ENCODE peak calls at places on chromosomes 16 and 17, in eight cellular contexts. T is SW 1271; S is NCI-H1930; N is HCEC 1CT; J is upper lobe of left lung; C is NCI-H460; W is NCI-H1092 treated with DMSO at 0.1 percent for 48 hours; U is naive thymus-derived CD8-positive, alpha-beta T cell. M is an unnamed sample.

GRCh38 chr17:74803971-74804370 is 27.8 kb upstream of the NAT9 start:
- DNase-seq in T (no peak), S (no peak), N (no peak), J (no peak), C (no peak), W (no peak), U (no peak), M (peak; percentile 65)

GRCh38 chr17:72458301-72458700 is 337.5 kb downstream of the SOX9 start:
- DNase-seq in T (no peak), S (no peak), N (no peak), J (no peak), C (no peak), W (no peak), U (no peak), M (no peak)

GRCh38 chr16:67770371-67770991 is 35.9 kb downstream of the RANBP10 start:
- DNase-seq in T (no peak), S (no peak), N (peak; percentile 53), J (no peak), C (no peak), W (no peak), U (no peak), M (no peak)

GRCh38 chr17:66351053-66351452 is 48.6 kb downstream of the PRKCA start:
- DNase-seq in T (no peak), S (no peak), N (no peak), J (no peak), C (no peak), W (no peak), U (no peak), M (no peak)

GRCh38 chr16:75456971-75457370 is 7.5 kb downstream of the TMEM170A start:
- DNase-seq in T (no peak), S (no peak), N (no peak), J (no peak), C (no peak), W (no peak), U (no peak), M (no peak)

GRCh38 chr17:46170609-46171432 is 22.4 kb downstream of the KANSL1 start:
- DNase-seq in T (no peak), S (no peak), N (no peak), J (no peak), C (no peak), W (no peak), U (no peak), M (no peak)

GRCh38 chr16:81181013-81181720 is 57.3 kb upstream of the BCO1 start:
- DNase-seq in T (peak; percentile 87), S (peak; percentile 6), N (peak; percentile 94), J (no peak), C (peak; percentile 92), W (no peak), U (no peak), M (peak; percentile 86)

GRCh38 chr17:29071303-29071702 is 28.4 kb downstream of the PIPOX start:
- DNase-seq in T (no peak), S (no peak), N (no peak), J (no peak), C (no peak), W (no peak), U (no peak), M (no peak)

GRCh38 chr16:814974-815373 is 14.4 kb upstream of the GNG13 start:
- DNase-seq in T (no peak), S (no peak), N (peak; percentile 89), J (no peak), C (no peak), W (no peak), U (no peak), M (no peak)

GRCh38 chr17:21278304-21279197 is 6.0 kb upstream of the MAP2K3 start:
- DNase-seq in T (no peak), S (no peak), N (no peak), J (no peak), C (no peak), W (no peak), U (peak; percentile 72), M (no peak)

GRCh38 chr17:44972953-44973352 is 4.8 kb upstream of the C1QL1 start:
- DNase-seq in T (no peak), S (no peak), N (peak; percentile 80), J (no peak), C (no peak), W (no peak), U (no peak), M (no peak)

GRCh38 chr17:73203135-73203787 is 10.4 kb downstream of the COG1 start:
- DNase-seq in T (no peak), S (no peak), N (no peak), J (no peak), C (no peak), W (peak; percentile 24), U (peak; percentile 37), M (no peak)

GRCh38 chr17:72254808-72255449 is 134.1 kb downstream of the SOX9 start:
- DNase-seq in T (no peak), S (no peak), N (peak; percentile 5), J (no peak), C (no peak), W (no peak), U (no peak), M (no peak)

GRCh38 chr16:24610421-24610765 is 71.0 kb downstream of the RBBP6 start:
- DNase-seq in T (no peak), S (no peak), N (peak; percentile 21), J (peak; percentile 62), C (no peak), W (peak; percentile 30), U (peak; percentile 0), M (peak; percentile 70)

GRCh38 chr17:16215002-16215272 is 397 bp downstream of the NCOR1 start:
- DNase-seq in T (no peak), S (no peak), N (no peak), J (peak; percentile 92), C (no peak), W (peak; percentile 38), U (no peak), M (peak; percentile 42)

GRCh38 chr16:50696126-50696525 is 2.7 kb downstream of the NOD2 start:
- DNase-seq in T (no peak), S (no peak), N (no peak), J (no peak), C (no peak), W (no peak), U (no peak), M (no peak)

GRCh38 chr17:73476890-73477350 is 165.1 kb upstream of the CDC42EP4 start:
- DNase-seq in T (no peak), S (no peak), N (no peak), J (no peak), C (no peak), W (peak; percentile 67), U (no peak), M (no peak)

GRCh38 chr17:4005296-4006164 is 41.3 kb upstream of the ATP2A3 start:
- DNase-seq in T (no peak), S (no peak), N (no peak), J (peak; percentile 70), C (no peak), W (no peak), U (no peak), M (no peak)

GRCh38 chr17:47239663-47240374 is 13.8 kb upstream of the ITGB3 start:
- DNase-seq in T (peak; percentile 89), S (no peak), N (peak; percentile 98), J (peak; percentile 6), C (peak; percentile 22), W (peak; percentile 23), U (no peak), M (peak; percentile 11)

M was measured in cerebellar cortex.